ENCODE peak calls at places on chromosomes 6 and 20, in six cellular contexts. C is progenitor cell of endocrine pancreas, A is lower lobe of right lung, H is astrocyte of the cerebellum, O is nephron progenitor cell, X is endothelial cell. W is an unnamed sample.
A peak's percentile ranks its signal among the peaks of the same experiment; 100 is the strongest.

GRCh38 chr20:58402305-58402704 is 13.3 kb downstream of the VAPB start:
- DNase-seq in C (no peak), A (no peak), H (no peak), O (no peak), X (no peak), W (no peak)

GRCh38 chr20:35226775-35227681 is 538 bp downstream of the MMP24 start:
- DNase-seq in C (peak; percentile 74), A (peak; percentile 58), H (peak; percentile 13), O (peak; percentile 93), X (peak; percentile 79), W (peak; percentile 65)

GRCh38 chr6:43517503-43518357 is 841 bp downstream of the POLR1C start:
- DNase-seq in C (no peak), A (no peak), H (no peak), O (no peak), X (no peak), W (no peak)

GRCh38 chr6:129032602-129033001 is 149.7 kb downstream of the LAMA2 start:
- DNase-seq in C (no peak), A (no peak), H (no peak), O (no peak), X (no peak), W (no peak)

GRCh38 chr20:20446613-20447012 is 78.7 kb downstream of the INSM1 start:
- DNase-seq in C (no peak), A (no peak), H (no peak), O (no peak), X (no peak), W (no peak)

GRCh38 chr6:28206527-28207243 is 18.4 kb upstream of the ZSCAN9 start:
- DNase-seq in C (no peak), A (no peak), H (no peak), O (no peak), X (no peak), W (no peak)

GRCh38 chr6:147559016-147559415 is 50.5 kb downstream of the SAMD5 start:
- DNase-seq in C (no peak), A (no peak), H (peak; percentile 15), O (no peak), X (no peak), W (no peak)

GRCh38 chr6:31547727-31548422 is 467 bp downstream of the NFKBIL1 start:
- DNase-seq in C (no peak), A (peak; percentile 53), H (no peak), O (peak; percentile 21), X (no peak), W (no peak)

GRCh38 chr6:36130672-36131516 is 581 bp downstream of the MAPK13 start:
- DNase-seq in C (peak; percentile 46), A (peak; percentile 80), H (no peak), O (peak; percentile 44), X (no peak), W (peak; percentile 79)

DNA sequence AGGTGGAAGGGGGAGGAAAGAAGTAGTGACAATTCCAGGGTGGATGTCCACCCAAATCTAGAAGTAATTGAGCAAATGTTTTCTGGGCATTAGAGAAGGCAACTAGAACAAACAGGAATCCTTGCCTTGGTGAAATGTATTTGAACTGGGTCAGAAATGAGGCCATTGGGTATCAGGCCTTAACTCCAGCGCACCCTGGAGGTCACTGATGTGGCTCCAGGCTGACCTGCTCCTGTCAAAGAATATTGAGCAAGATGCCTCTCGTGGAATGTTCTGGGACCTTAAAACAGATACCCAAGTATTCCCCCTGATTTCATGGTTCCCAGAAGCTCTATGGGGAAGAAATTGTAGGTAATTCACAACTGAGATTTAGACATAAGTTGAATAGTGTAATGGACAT is 6.9 kb downstream of the HLA-DPB1 start:
- DNase-seq in C (no peak), A (peak; percentile 59), H (no peak), O (peak; percentile 23), X (peak; percentile 38), W (no peak)
- TF ChIP-seq CTCF in C (peak; percentile 59), A (peak; percentile 49), H (peak; percentile 49), O (peak; percentile 61), X (no peak), W (peak; percentile 38)

DNA sequence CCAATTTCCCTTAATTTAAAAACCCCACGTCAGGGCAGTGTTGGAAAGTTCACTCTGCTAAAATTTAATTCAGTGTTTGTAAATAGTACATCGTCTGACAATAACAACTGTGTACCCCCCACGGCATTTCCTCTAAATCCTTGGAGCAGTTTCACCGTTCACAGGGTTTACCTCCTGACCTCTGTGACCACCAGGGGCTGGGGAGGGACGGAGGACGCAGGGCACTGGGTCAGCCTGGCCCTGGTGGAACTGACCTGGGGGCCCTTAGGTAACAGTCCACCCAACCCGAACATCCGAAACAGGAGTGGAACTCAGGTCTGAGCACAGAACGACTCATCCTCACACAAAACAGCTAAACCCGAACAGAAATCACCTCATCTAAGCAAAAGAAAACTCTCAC is 2.1 kb downstream of the ZBTB46 start:
- DNase-seq in C (no peak), A (no peak), H (no peak), O (no peak), X (no peak), W (no peak)
- TF ChIP-seq CTCF in C (no peak), A (no peak), H (peak; percentile 0), O (no peak), X (no peak), W (no peak)

GRCh38 chr20:53124075-53124532 is 151.9 kb downstream of the TSHZ2 start:
- DNase-seq in C (no peak), A (no peak), H (no peak), O (no peak), X (no peak), W (no peak)
- TF ChIP-seq CTCF in C (no peak), A (no peak), H (no peak), O (no peak), X (no peak), W (no peak)

DNA sequence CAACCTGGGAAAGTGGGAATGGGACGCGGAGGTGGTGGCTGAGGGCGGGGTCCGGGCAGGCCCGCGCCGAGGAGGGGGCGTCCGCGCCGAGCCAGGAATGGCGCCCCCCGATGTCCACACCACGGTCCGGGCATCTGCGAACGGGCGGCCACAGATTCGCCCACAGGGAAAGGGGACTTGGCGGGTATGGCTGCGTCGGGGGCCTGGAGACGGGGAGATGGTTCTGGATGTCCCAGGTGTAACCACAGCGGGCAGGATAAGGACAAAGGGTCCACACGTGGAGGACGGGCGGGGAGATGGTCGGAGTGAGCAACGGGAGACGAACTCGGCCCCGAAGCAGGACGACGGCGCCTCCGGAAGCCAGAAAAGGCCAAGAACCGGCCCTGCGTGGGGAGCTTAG is 124.6 kb downstream of the WDR27 start:
- DNase-seq in C (no peak), A (no peak), H (no peak), O (no peak), X (no peak), W (no peak)
- TF ChIP-seq CTCF in C (no peak), A (no peak), H (no peak), O (no peak), X (no peak), W (no peak)

GRCh38 chr20:57225197-57225733 is 41.2 kb downstream of the BMP7 start:
- DNase-seq in C (no peak), A (no peak), H (no peak), O (no peak), X (no peak), W (no peak)

GRCh38 chr20:57222631-57222950 is 43.9 kb downstream of the BMP7 start:
- DNase-seq in C (no peak), A (no peak), H (no peak), O (no peak), X (no peak), W (no peak)

GRCh38 chr20:57221916-57222630 is 44.4 kb downstream of the BMP7 start:
- DNase-seq in C (no peak), A (no peak), H (no peak), O (no peak), X (no peak), W (no peak)

GRCh38 chr20:57224641-57225138 is 41.8 kb downstream of the BMP7 start:
- DNase-seq in C (no peak), A (no peak), H (no peak), O (no peak), X (no peak), W (no peak)

GRCh38 chr20:57223648-57224489 is 42.6 kb downstream of the BMP7 start:
- DNase-seq in C (no peak), A (no peak), H (no peak), O (no peak), X (no peak), W (no peak)
- TF ChIP-seq CTCF in C (no peak), A (no peak), H (no peak), O (no peak), X (no peak), W (no peak)

DNA sequence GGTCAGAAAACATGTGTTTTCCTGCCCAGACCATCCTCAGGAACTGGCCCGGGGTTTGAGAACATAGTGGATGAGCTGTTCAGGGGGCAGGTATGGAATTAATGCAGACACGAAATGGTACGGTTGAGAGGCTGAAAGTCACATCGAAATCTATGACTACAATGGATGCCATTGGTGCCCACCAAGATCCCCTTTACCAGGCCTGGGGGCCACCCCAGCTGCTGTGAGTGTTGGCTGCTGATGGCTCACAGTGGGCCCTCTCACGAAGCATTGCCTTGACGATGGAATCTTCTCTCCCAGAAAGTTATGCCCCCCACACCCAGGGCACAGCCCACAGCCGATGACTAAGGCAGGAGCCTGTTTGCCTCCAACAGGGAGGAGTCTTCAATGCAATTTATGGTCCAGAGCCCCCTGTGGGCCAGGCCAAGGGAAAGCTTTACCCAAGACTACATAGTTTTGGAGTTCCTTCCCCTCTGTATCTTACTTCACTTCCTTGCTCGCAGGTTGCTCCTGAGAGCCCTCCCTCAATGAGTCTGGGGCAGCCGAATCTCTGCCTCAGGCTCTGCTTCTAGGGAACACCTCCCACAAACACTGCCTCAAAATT is 92.6 kb downstream of the BFSP1 start:
- DNase-seq in C (no peak), A (no peak), H (no peak), O (no peak), X (no peak), W (no peak)
- TF ChIP-seq CTCF in C (no peak), A (no peak), H (no peak), O (no peak), X (no peak), W (no peak)

GRCh38 chr6:7215140-7215539 is 97.9 kb downstream of the SSR1 start:
- DNase-seq in C (no peak), A (no peak), H (no peak), O (no peak), X (no peak), W (no peak)

GRCh38 chr6:7219310-7219709 is 93.7 kb downstream of the SSR1 start:
- DNase-seq in C (no peak), A (no peak), H (no peak), O (no peak), X (no peak), W (no peak)

GRCh38 chr6:7218586-7218985 is 94.4 kb downstream of the SSR1 start:
- DNase-seq in C (no peak), A (no peak), H (no peak), O (no peak), X (no peak), W (no peak)

GRCh38 chr6:7215798-7216231 is 97.2 kb downstream of the SSR1 start:
- DNase-seq in C (no peak), A (no peak), H (no peak), O (no peak), X (no peak), W (no peak)

GRCh38 chr6:7216941-7217621 is 95.9 kb downstream of the SSR1 start:
- DNase-seq in C (no peak), A (peak; percentile 49), H (no peak), O (no peak), X (peak; percentile 13), W (no peak)
- TF ChIP-seq CTCF in C (peak; percentile 13), A (no peak), H (no peak), O (no peak), X (no peak), W (no peak)